ENCODE peak calls at places on chromosomes 16 and 17, in four cellular contexts. V, J, R and T are unnamed samples. For H3K36me3 and H3K27me3, the result is how much of the 10 kb centered on the place peaks cover.

GRCh38 chr17:63185420-63185819 is 219.4 kb downstream of the TANC2 start:
- DNase-seq in V (no peak), R (peak), J (no peak), T (no peak)

GRCh38 chr16:21275529-21275928 is 2.6 kb downstream of the CRYM start:
- DNase-seq in R (no peak), J (no peak), V (no peak), T (no peak)

GRCh38 chr16:71933913-71934696 is 38.8 kb downstream of the IST1 start:
- DNase-seq in V (no peak), R (peak), J (peak), T (peak)

GRCh38 chr16:69927056-69927757 is 23.9 kb upstream of the CLEC18A start:
- DNase-seq in J (peak), V (peak), R (peak), T (peak)

GRCh38 chr17:74831442-74832146 is 28.1 kb downstream of the GRIN2C start:
- DNase-seq in V (no peak), R (no peak), J (no peak), T (no peak)

GRCh38 chr16:71440669-71441347 is 1.0 kb downstream of the TLE7 start:
- DNase-seq in R (no peak), J (no peak), V (no peak), T (no peak)

GRCh38 chr16:74321356-74321755 is 24.7 kb downstream of the PSMD7 start:
- DNase-seq in V (peak), R (no peak), J (no peak), T (no peak)

GRCh38 chr17:33506889-33507650 is 214.0 kb upstream of the ASIC2 start:
- DNase-seq in J (no peak), V (no peak), R (no peak), T (no peak)

GRCh38 chr17:77741109-77741508 is 217.4 kb upstream of the TNRC6C start:
- DNase-seq in R (no peak), J (no peak), V (no peak), T (no peak)

GRCh38 chr16:81779540-81780320 is 639 bp downstream of the PLCG2 start:
- DNase-seq in V (peak), J (no peak), R (peak), T (no peak)

GRCh38 chr17:16150251-16150859 is 65.0 kb downstream of the NCOR1 start:
- DNase-seq in J (peak), R (peak), V (no peak), T (no peak)
- H3K4me3 ChIP-seq in J (no peak), R (no peak), V (no peak), T (no peak)

GRCh38 chr16:22317625-22318024 is 20.4 kb downstream of the POLR3E start:
- DNase-seq in J (no peak), R (no peak), V (no peak), T (no peak)

GRCh38 chr16:22316411-22316811 is 19.2 kb downstream of the POLR3E start:
- DNase-seq in V (peak), J (no peak), R (no peak), T (no peak)

GRCh38 chr16:22320572-22321339 is 23.5 kb downstream of the POLR3E start:
- DNase-seq in R (no peak), V (no peak), J (no peak), T (no peak)

GRCh38 chr16:22317001-22317530 is 19.9 kb downstream of the POLR3E start:
- DNase-seq in V (no peak), R (no peak), J (no peak), T (no peak)

GRCh38 chr16:22318690-22319358 is 21.6 kb downstream of the POLR3E start:
- DNase-seq in V (peak), R (peak), J (no peak), T (peak)
- H3K36me3 ChIP-seq in V (under half), R (under half), J (under half), T (half or more)

GRCh38 chr17:65183736-65184135 is 46.6 kb downstream of the RGS9 start:
- DNase-seq in J (peak), R (peak), V (no peak), T (peak)
- H3K27me3 ChIP-seq in J (under half), R (under half), V (under half), T (under half)

DNA sequence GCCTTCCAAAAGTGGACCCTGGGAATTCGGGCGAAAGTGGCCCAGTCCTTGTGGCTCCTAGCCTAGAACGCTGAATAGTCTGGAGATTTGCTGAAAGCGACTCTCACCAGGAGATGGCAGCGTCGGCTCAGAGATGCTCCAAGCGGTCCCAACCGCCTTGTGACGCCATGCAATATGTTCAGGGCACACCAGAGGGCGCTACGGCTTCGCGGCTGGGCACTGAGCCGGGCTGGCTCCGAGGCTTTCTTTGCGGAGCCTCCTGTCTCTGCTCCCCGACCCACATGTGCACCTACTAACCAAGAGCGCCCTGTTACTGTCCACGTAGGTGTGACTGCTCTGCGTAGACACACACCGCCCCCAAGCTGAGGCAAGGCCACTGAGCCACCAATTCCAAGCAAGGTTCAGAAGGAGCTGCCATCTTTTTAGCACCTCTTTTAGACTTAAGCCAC is 36.9 kb downstream of the SYCE1L start:
- DNase-seq in J (peak), R (peak), V (peak), T (peak)
- H3K4me3 ChIP-seq in J (no peak), R (peak), V (no peak), T (no peak)

GRCh38 chr17:61897548-61898180 is 30.1 kb downstream of the INTS2 start:
- DNase-seq in J (no peak), V (no peak), R (no peak), T (no peak)

GRCh38 chr17:61907361-61907760 is 20.4 kb downstream of the INTS2 start:
- DNase-seq in R (no peak), J (no peak), V (no peak), T (no peak)

GRCh38 chr17:61908292-61909037 is 19.3 kb downstream of the INTS2 start:
- DNase-seq in R (no peak), V (no peak), J (no peak), T (no peak)

GRCh38 chr17:61904094-61904710 is 23.6 kb downstream of the INTS2 start:
- DNase-seq in V (no peak), J (no peak), R (no peak), T (no peak)

GRCh38 chr17:61903251-61903650 is 24.5 kb downstream of the INTS2 start:
- DNase-seq in J (no peak), V (no peak), R (no peak), T (no peak)
- H3K36me3 ChIP-seq in J (under half), V (under half), R (under half), T (under half)

GRCh38 chr17:47317119-47317518 is 6.6 kb upstream of the EFCAB13 start:
- DNase-seq in J (peak), V (no peak), R (peak), T (peak)
- H3K27me3 ChIP-seq in J (under half), V (under half), R (under half), T (under half)

GRCh38 chr16:84550096-84550495 is 45.6 kb upstream of the MEAK7 start:
- DNase-seq in V (peak), J (no peak), R (peak), T (no peak)
- H3K4me3 ChIP-seq in V (no peak), J (no peak), R (no peak), T (no peak)

GRCh38 chr17:17188586-17188985 is 17.5 kb downstream of the PLD6 start:
- DNase-seq in V (no peak), J (no peak), R (no peak), T (no peak)

GRCh38 chr17:17186051-17186450 is 20.1 kb downstream of the PLD6 start:
- DNase-seq in V (no peak), J (no peak), R (peak), T (no peak)

GRCh38 chr17:17189559-17189958 is 16.6 kb downstream of the PLD6 start:
- DNase-seq in V (no peak), J (no peak), R (no peak), T (no peak)

GRCh38 chr17:17183744-17184143 is 22.4 kb downstream of the PLD6 start:
- DNase-seq in J (no peak), R (no peak), V (no peak), T (no peak)

GRCh38 chr17:17186551-17187505 is 19.3 kb downstream of the PLD6 start:
- DNase-seq in J (peak), R (no peak), V (no peak), T (no peak)
- H3K36me3 ChIP-seq in J (under half), R (under half), V (under half), T (under half)

DNA sequence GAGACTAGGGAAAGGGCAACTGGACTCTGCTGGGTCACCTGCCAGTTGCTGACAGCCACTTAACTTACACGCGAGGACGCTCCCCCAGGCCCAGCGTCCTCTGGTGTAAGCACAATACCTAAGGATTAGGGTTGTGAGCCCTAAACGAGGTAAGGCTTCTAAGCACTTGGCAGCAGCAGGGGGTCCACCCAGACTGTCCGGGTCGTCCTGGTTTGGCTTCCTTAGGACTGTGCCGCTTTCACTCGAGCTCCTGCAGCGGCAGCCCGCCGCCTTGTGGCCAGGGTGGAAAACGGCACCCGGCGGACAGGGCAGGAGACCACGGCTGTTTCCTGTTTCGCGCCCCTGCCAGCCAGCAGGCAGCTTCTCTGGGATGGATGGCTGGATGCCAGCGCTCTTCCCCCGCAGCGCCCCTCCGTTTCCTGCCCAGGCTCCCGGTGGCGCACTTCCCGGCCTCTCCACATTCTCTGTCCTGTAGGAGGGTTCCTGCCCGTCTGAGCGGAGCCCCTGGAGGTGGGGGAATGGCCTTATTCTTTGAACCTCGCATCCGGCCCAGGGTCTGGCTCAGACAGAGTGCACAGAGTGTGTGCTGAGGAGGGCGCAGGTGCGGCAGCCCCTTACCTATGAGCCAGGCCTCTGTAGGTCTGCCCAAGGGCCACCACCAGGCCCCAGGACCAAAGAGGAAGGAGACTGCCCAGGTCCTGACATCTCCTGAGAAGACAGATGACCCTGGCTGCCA is 47.0 kb upstream of the AMZ2 start:
- DNase-seq in J (peak), R (peak), V (peak), T (peak)
- H3K27me3 ChIP-seq in J (under half), R (under half), V (under half), T (under half)